ENCODE peak calls at places on chromosomes 16 and 17, in nine cellular contexts. F, W, O, S, K, R, A, B and U are unnamed samples.

GRCh38 chr16:15782573-15783365 is 74.1 kb downstream of the MYH11 start:
- DNase-seq in O (no peak), R (peak; percentile 27), S (no peak), K (no peak), B (no peak), F (no peak), W (no peak), A (no peak), U (no peak)

GRCh38 chr17:17496189-17497064 is at the start of gene RASD1:
- DNase-seq in W (peak; percentile 86), A (peak; percentile 86), K (peak; percentile 81), R (peak; percentile 88), F (peak; percentile 93), O (peak; percentile 93), B (peak; percentile 79), S (peak; percentile 97), U (peak; percentile 86)

GRCh38 chr17:51946311-51946710 is 212.2 kb downstream of the CA10 start:
- DNase-seq in O (no peak), A (no peak), F (no peak), B (no peak), W (no peak), S (no peak), K (no peak), R (no peak), U (no peak)

GRCh38 chr16:66387817-66388332 is 21.4 kb downstream of the CDH5 start:
- DNase-seq in A (no peak), O (no peak), F (no peak), B (no peak), R (no peak), S (no peak), W (no peak), K (no peak), U (no peak)

GRCh38 chr16:3948378-3948995 is 68.0 kb upstream of the CREBBP start:
- DNase-seq in R (no peak), B (no peak), O (no peak), A (no peak), K (no peak), S (no peak), F (no peak), W (no peak), U (no peak)

GRCh38 chr17:5131146-5131715 is 15.4 kb downstream of the USP6 start:
- DNase-seq in O (no peak), S (no peak), F (no peak), R (no peak), W (no peak), A (no peak), B (no peak), K (no peak), U (no peak)

GRCh38 chr17:32912218-32912897 is 15.6 kb upstream of the TMEM98 start:
- DNase-seq in A (peak; percentile 10), B (no peak), S (peak; percentile 93), W (peak; percentile 80), F (peak; percentile 91), O (peak; percentile 87), R (peak; percentile 52), K (no peak), U (no peak)

GRCh38 chr16:89598199-89598598 is 15.2 kb upstream of the DPEP1 start:
- DNase-seq in R (no peak), O (no peak), S (peak; percentile 79), B (no peak), W (peak; percentile 46), A (no peak), K (no peak), F (no peak), U (no peak)

GRCh38 chr16:4415538-4416199 is 727 bp downstream of the CORO7 start:
- DNase-seq in R (no peak), B (peak; percentile 54), S (peak; percentile 62), W (peak; percentile 23), A (no peak), K (no peak), F (peak; percentile 19), O (peak; percentile 72), U (peak; percentile 76)

GRCh38 chr16:75591001-75591852 is 25.0 kb downstream of the GABARAPL2 start:
- DNase-seq in B (peak; percentile 32), A (no peak), S (peak; percentile 93), F (peak; percentile 46), O (peak; percentile 31), R (no peak), K (no peak), W (no peak), U (peak; percentile 70)